ENCODE peak calls at places on chromosomes 4 and X, in six cellular contexts. V is uterus, H is WERI-Rb-1, T is PC-3, E is GM20000, W is IMR-90. B is an unnamed sample.

GRCh38 chrX:105698386-105698785 is 124.0 kb upstream of the NRK start:
- DNase-seq in W (no peak), H (no peak), E (no peak), T (peak; percentile 21), V (no peak), B (no peak)

GRCh38 chrX:6777211-6778002 is 242.5 kb upstream of the VCX3A start:
- DNase-seq in W (no peak), E (no peak), V (no peak), T (no peak), H (no peak), B (no peak)

GRCh38 chr4:129246850-129247542 is 151.0 kb downstream of the C4orf33 start:
- DNase-seq in H (no peak), W (no peak), T (no peak), V (no peak), E (no peak), B (no peak)

GRCh38 chr4:74531952-74532794 is 87.2 kb downstream of the AREG start:
- DNase-seq in T (peak; percentile 85), W (peak; percentile 87), H (peak; percentile 26), V (no peak), E (peak; percentile 20), B (no peak)

GRCh38 chr4:48727666-48728459 is 52.2 kb downstream of the FRYL start:
- DNase-seq in W (no peak), V (no peak), E (no peak), H (no peak), T (no peak), B (no peak)

GRCh38 chrX:111352424-111352823 is 59.6 kb downstream of the DCX start:
- DNase-seq in E (no peak), V (peak; percentile 45), H (no peak), T (peak; percentile 8), W (no peak), B (no peak)

GRCh38 chr4:103936653-103937145 is 216.9 kb upstream of the TACR3 start:
- DNase-seq in V (no peak), T (no peak), E (no peak), H (no peak), W (no peak), B (no peak)

GRCh38 chr4:70945452-70946055 is 43.4 kb downstream of the MOB1B start:
- DNase-seq in T (no peak), H (no peak), W (peak; percentile 66), V (no peak), E (no peak), B (no peak)

GRCh38 chr4:54228563-54229501 is at the start of gene PDGFRA:
- DNase-seq in E (no peak), H (no peak), V (peak; percentile 85), T (no peak), W (peak; percentile 94), B (no peak)

GRCh38 chrX:43899878-43900815 is 17.9 kb upstream of the MAOB start:
- DNase-seq in H (no peak), V (no peak), E (no peak), W (no peak), T (no peak), B (no peak)

GRCh38 chr4:23680616-23681518 is 209.0 kb downstream of the PPARGC1A start:
- DNase-seq in V (no peak), H (no peak), T (no peak), W (peak; percentile 8), E (no peak), B (no peak)

GRCh38 chr4:164880489-164881262 is 3.7 kb downstream of the APELA start:
- DNase-seq in E (no peak), W (no peak), V (no peak), H (no peak), T (no peak), B (no peak)

GRCh38 chr4:110088670-110089069 is 109.7 kb downstream of the ELOVL6 start:
- DNase-seq in T (peak; percentile 49), W (peak; percentile 76), H (no peak), E (peak; percentile 5), V (no peak), B (no peak)

GRCh38 chr4:140284449-140284848 is 89.0 kb upstream of the SCOC start:
- DNase-seq in H (no peak), E (no peak), W (no peak), V (no peak), T (no peak), B (no peak)

GRCh38 chr4:102196221-102196620 is 149.1 kb downstream of the SLC39A8 start:
- DNase-seq in E (no peak), W (no peak), T (peak; percentile 15), H (peak; percentile 52), V (no peak), B (no peak)

GRCh38 chr4:8472166-8472688 is 31.6 kb downstream of the TRMT44 start:
- DNase-seq in W (no peak), T (no peak), V (no peak), E (no peak), H (no peak), B (no peak)

GRCh38 chrX:148620023-148620422 is 119.6 kb downstream of the AFF2 start:
- DNase-seq in W (no peak), E (no peak), V (no peak), H (no peak), T (no peak), B (no peak)

GRCh38 chr4:74374561-74375327 is 9.8 kb downstream of the EREG start:
- DNase-seq in H (no peak), W (peak; percentile 75), E (no peak), V (no peak), T (peak; percentile 97), B (no peak)

GRCh38 chrX:111511477-111511876 is at the start of gene SERTM2:
- DNase-seq in V (peak; percentile 23), E (peak; percentile 1), T (no peak), H (peak; percentile 12), W (peak; percentile 4), B (no peak)

GRCh38 chr4:24104173-24104572 is 214.3 kb upstream of the PPARGC1A start:
- DNase-seq in E (no peak), V (no peak), W (peak; percentile 55), H (no peak), T (no peak), B (no peak)

GRCh38 chr4:48139688-48140087 is 5.6 kb upstream of the TXK start:
- DNase-seq in V (no peak), H (no peak), E (no peak), T (peak; percentile 39), W (peak; percentile 32), B (no peak)

GRCh38 chr4:5018603-5019002 is 655 bp downstream of the CYTL1 start:
- DNase-seq in T (no peak), V (no peak), H (no peak), E (no peak), W (no peak), B (no peak)

GRCh38 chr4:5019274-5019673 is at the start of gene CYTL1:
- DNase-seq in H (no peak), E (no peak), V (no peak), T (no peak), W (no peak), B (no peak)

GRCh38 chr4:5020341-5020740 is 1.1 kb upstream of the CYTL1 start:
- DNase-seq in V (no peak), H (no peak), T (no peak), W (no peak), E (no peak), B (no peak)

GRCh38 chr4:5019796-5020195 is 538 bp upstream of the CYTL1 start:
- DNase-seq in T (no peak), W (no peak), H (no peak), E (no peak), V (no peak), B (no peak)

DNA sequence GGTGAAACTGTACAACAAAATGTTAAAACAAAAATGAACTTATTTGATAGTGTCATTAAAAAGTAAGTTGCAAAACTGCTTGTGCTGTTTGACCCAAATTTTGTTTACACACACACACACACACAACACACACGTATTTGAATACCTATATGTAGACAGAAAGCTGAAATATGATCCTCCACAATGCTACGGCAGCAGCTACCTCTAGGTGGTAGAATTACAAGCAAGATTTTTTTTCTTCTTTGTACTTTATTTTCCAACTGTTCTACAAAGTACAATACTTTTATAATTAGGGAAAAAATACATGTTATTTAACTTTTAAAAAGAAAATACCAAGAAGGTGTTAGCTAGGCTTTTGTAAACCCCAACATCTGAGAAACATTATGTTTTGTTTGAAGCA is 1.2 kb downstream of the CYTL1 start:
- DNase-seq in E (no peak), V (no peak), H (no peak), W (peak; percentile 12), T (peak; percentile 36), B (no peak)
- TF ChIP-seq CTCF in E (no peak), V (no peak), H (no peak), W (peak; percentile 19), T (peak; percentile 48), B (no peak)

DNA sequence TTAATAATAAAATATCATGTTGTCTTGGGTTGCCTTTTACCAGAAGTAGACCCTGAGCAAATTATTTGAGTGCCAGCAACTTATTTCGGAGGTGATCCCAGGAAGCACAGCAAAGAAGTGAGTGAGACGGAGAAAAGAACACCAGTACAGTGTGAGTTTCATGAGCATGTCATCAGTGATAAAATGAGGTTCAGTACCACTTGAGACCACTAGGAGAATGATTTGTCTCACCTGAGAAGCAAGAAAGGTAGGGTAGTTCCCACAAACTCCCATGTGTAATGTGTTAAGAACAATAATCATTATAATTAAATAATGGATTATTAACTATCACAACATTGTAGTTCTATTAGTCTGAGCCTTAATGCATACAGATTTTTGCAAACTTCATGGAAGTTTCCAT is 112.8 kb upstream of the DMD start:
- DNase-seq in V (no peak), W (no peak), E (no peak), T (no peak), H (no peak), B (no peak)
- TF ChIP-seq CTCF in V (no peak), W (no peak), E (no peak), T (no peak), H (peak; percentile 28), B (no peak)

GRCh38 chr4:125338814-125339213 is 24.1 kb downstream of the FAT4 start:
- DNase-seq in T (no peak), H (no peak), V (no peak), E (no peak), W (no peak), B (no peak)

GRCh38 chr4:125331116-125331515 is 16.4 kb downstream of the FAT4 start:
- DNase-seq in T (no peak), V (no peak), E (no peak), W (peak; percentile 13), H (peak; percentile 41), B (no peak)

DNA sequence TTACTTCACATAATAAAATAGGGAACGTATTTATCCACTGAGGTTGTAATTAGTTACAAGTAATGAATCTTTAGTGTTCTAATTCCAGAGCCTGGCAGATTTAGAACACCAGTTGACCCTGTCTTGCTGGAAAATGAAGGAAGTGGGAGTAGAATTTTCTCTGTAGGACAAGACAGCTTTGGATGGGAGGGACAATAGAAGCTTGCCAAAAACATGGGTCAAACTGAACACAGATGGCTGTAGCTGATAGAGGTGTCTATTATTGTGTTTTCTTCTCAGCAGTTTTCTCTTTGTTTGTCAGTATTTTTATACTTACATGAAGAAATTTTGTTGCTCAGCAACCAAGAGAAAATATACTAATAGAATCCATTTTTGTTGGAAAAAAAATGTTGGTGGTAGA is 20.2 kb downstream of the FAT4 start:
- DNase-seq in V (no peak), H (no peak), T (no peak), W (no peak), E (no peak), B (no peak)
- TF ChIP-seq CTCF in V (no peak), H (no peak), T (no peak), W (no peak), E (no peak), B (no peak)

DNA sequence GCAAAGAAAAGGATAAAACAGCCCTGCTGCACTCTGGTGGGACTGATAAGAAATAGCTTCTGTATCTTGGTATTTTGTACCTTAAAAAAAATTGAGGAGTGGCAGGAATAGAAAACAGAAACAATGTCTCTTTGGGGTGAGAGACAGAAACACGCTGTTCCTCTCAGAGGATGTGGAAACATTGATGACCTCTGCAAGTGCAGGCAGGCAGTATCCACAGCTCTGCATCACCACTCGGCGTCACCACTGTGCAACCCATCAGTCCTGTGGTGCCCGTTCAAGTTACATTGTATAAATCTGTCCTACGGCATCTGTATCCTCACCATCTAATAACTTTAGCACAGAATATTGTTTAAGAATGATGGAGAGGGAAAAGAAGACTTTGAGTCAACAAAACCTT is 152.4 kb upstream of the SPRY1 start:
- DNase-seq in E (no peak), V (peak; percentile 44), T (no peak), H (no peak), W (peak; percentile 65), B (no peak)
- TF ChIP-seq CTCF in E (no peak), V (no peak), T (no peak), H (no peak), W (peak; percentile 18), B (no peak)

B was measured in activated B cell treated with CpG ODN at 0.5 μM for 24 hours.